ENCODE peak calls at places on chromosomes 3 and 15, in nine cellular contexts. One of them, this sample, is unnamed.

GRCh38 chr15:101248274-101248673 is 3.6 kb downstream of the CHSY1 start:
- DNase-seq in H9: no peak
- DNase-seq in GM12878: no peak
- DNase-seq in anterior cingulate cortex: no peak
- DNase-seq in tibial nerve: no peak
- DNase-seq in glutamatergic neuron: no peak
- DNase-seq in PC-9: no peak
- DNase-seq in tibial artery: no peak
- DNase-seq in GM04503: no peak
- DNase-seq in this sample: no peak

GRCh38 chr3:11548721-11549131 is 95.0 kb downstream of the VGLL4 start:
- DNase-seq in H9: no peak
- DNase-seq in GM12878: no peak
- DNase-seq in anterior cingulate cortex: no peak
- DNase-seq in tibial nerve: no peak
- DNase-seq in glutamatergic neuron: no peak
- DNase-seq in PC-9: no peak
- DNase-seq in tibial artery: no peak
- DNase-seq in GM04503: peak; percentile 36
- DNase-seq in this sample: peak; percentile 50

GRCh38 chr3:190458040-190458439 is 8.3 kb upstream of the TMEM207 start:
- DNase-seq in H9: no peak
- DNase-seq in GM12878: no peak
- DNase-seq in anterior cingulate cortex: no peak
- DNase-seq in tibial nerve: no peak
- DNase-seq in glutamatergic neuron: no peak
- DNase-seq in PC-9: no peak
- DNase-seq in tibial artery: no peak
- DNase-seq in GM04503: no peak
- DNase-seq in this sample: no peak

GRCh38 chr3:129197341-129197740 is 13.6 kb upstream of the CNBP start:
- DNase-seq in H9: no peak
- DNase-seq in GM12878: no peak
- DNase-seq in anterior cingulate cortex: no peak
- DNase-seq in tibial nerve: no peak
- DNase-seq in glutamatergic neuron: no peak
- DNase-seq in PC-9: peak; percentile 61
- DNase-seq in tibial artery: no peak
- DNase-seq in GM04503: no peak
- DNase-seq in this sample: no peak

GRCh38 chr3:169295126-169295525 is 368.4 kb downstream of the MECOM start:
- DNase-seq in H9: no peak
- DNase-seq in GM12878: no peak
- DNase-seq in anterior cingulate cortex: no peak
- DNase-seq in tibial nerve: no peak
- DNase-seq in glutamatergic neuron: no peak
- DNase-seq in PC-9: no peak
- DNase-seq in tibial artery: no peak
- DNase-seq in GM04503: no peak
- DNase-seq in this sample: no peak

GRCh38 chr3:184380210-184380626 is 364 bp downstream of the CHRD start:
- DNase-seq in H9: peak; percentile 71
- DNase-seq in GM12878: no peak
- DNase-seq in anterior cingulate cortex: peak; percentile 28
- DNase-seq in tibial nerve: no peak
- DNase-seq in glutamatergic neuron: peak; percentile 84
- DNase-seq in PC-9: no peak
- DNase-seq in tibial artery: peak; percentile 74
- DNase-seq in GM04503: no peak
- DNase-seq in this sample: peak; percentile 79

GRCh38 chr15:45128971-45129639 is 574 bp downstream of the DUOXA1 start:
- DNase-seq in H9: peak; percentile 42
- DNase-seq in GM12878: no peak
- DNase-seq in anterior cingulate cortex: no peak
- DNase-seq in tibial nerve: no peak
- DNase-seq in glutamatergic neuron: no peak
- DNase-seq in PC-9: no peak
- DNase-seq in tibial artery: no peak
- DNase-seq in GM04503: no peak
- DNase-seq in this sample: no peak

GRCh38 chr3:184305577-184305976 is 6.5 kb downstream of the PSMD2 start:
- DNase-seq in H9: no peak
- DNase-seq in GM12878: no peak
- DNase-seq in anterior cingulate cortex: no peak
- DNase-seq in tibial nerve: no peak
- DNase-seq in glutamatergic neuron: no peak
- DNase-seq in PC-9: peak; percentile 55
- DNase-seq in tibial artery: no peak
- DNase-seq in GM04503: no peak
- DNase-seq in this sample: no peak

GRCh38 chr3:143811602-143812001 is 36.7 kb downstream of the SLC9A9 start:
- DNase-seq in H9: no peak
- DNase-seq in GM12878: no peak
- DNase-seq in anterior cingulate cortex: no peak
- DNase-seq in tibial nerve: peak; percentile 56
- DNase-seq in glutamatergic neuron: no peak
- DNase-seq in PC-9: no peak
- DNase-seq in tibial artery: peak; percentile 81
- DNase-seq in GM04503: no peak
- DNase-seq in this sample: no peak

GRCh38 chr3:123256256-123256655 is 54.5 kb downstream of the SEC22A start:
- DNase-seq in H9: no peak
- DNase-seq in GM12878: no peak
- DNase-seq in anterior cingulate cortex: no peak
- DNase-seq in tibial nerve: no peak
- DNase-seq in glutamatergic neuron: no peak
- DNase-seq in PC-9: no peak
- DNase-seq in tibial artery: no peak
- DNase-seq in GM04503: no peak
- DNase-seq in this sample: no peak

GRCh38 chr15:65870889-65871533 is 1.7 kb downstream of the RAB11A start:
- DNase-seq in H9: no peak
- DNase-seq in GM12878: no peak
- DNase-seq in anterior cingulate cortex: no peak
- DNase-seq in tibial nerve: no peak
- DNase-seq in glutamatergic neuron: no peak
- DNase-seq in PC-9: peak; percentile 81
- DNase-seq in tibial artery: no peak
- DNase-seq in GM04503: no peak
- DNase-seq in this sample: no peak

GRCh38 chr3:114929971-114930732 is 216.9 kb downstream of the ZBTB20 start:
- DNase-seq in H9: no peak
- DNase-seq in GM12878: no peak
- DNase-seq in anterior cingulate cortex: no peak
- DNase-seq in tibial nerve: no peak
- DNase-seq in glutamatergic neuron: no peak
- DNase-seq in PC-9: no peak
- DNase-seq in tibial artery: no peak
- DNase-seq in GM04503: no peak
- DNase-seq in this sample: no peak

GRCh38 chr3:45688194-45688881 is 858 bp upstream of the SACM1L start:
- DNase-seq in H9: peak; percentile 74
- DNase-seq in GM12878: no peak
- DNase-seq in anterior cingulate cortex: peak; percentile 16
- DNase-seq in tibial nerve: no peak
- DNase-seq in glutamatergic neuron: peak; percentile 62
- DNase-seq in PC-9: no peak
- DNase-seq in tibial artery: peak; percentile 49
- DNase-seq in GM04503: no peak
- DNase-seq in this sample: peak; percentile 81

GRCh38 chr15:59976480-59976879 is 27.6 kb upstream of the FOXB1 start:
- DNase-seq in H9: no peak
- DNase-seq in GM12878: peak; percentile 12
- DNase-seq in anterior cingulate cortex: no peak
- DNase-seq in tibial nerve: no peak
- DNase-seq in glutamatergic neuron: no peak
- DNase-seq in PC-9: no peak
- DNase-seq in tibial artery: no peak
- DNase-seq in GM04503: no peak
- DNase-seq in this sample: no peak

GRCh38 chr3:4813855-4814254 is 165.4 kb upstream of the BHLHE40 start:
- DNase-seq in H9: no peak
- DNase-seq in GM12878: no peak
- DNase-seq in anterior cingulate cortex: no peak
- DNase-seq in tibial nerve: no peak
- DNase-seq in glutamatergic neuron: no peak
- DNase-seq in PC-9: no peak
- DNase-seq in tibial artery: no peak
- DNase-seq in GM04503: no peak
- DNase-seq in this sample: no peak

GRCh38 chr15:58748040-58748786 is 1.3 kb downstream of the ADAM10 start:
- DNase-seq in H9: no peak
- DNase-seq in GM12878: no peak
- DNase-seq in anterior cingulate cortex: no peak
- DNase-seq in tibial nerve: no peak
- DNase-seq in glutamatergic neuron: no peak
- DNase-seq in PC-9: no peak
- DNase-seq in tibial artery: no peak
- DNase-seq in GM04503: no peak
- DNase-seq in this sample: no peak

GRCh38 chr3:177419904-177420601 is 222.8 kb upstream of the TBL1XR1 start:
- DNase-seq in H9: no peak
- DNase-seq in GM12878: no peak
- DNase-seq in anterior cingulate cortex: no peak
- DNase-seq in tibial nerve: no peak
- DNase-seq in glutamatergic neuron: no peak
- DNase-seq in PC-9: no peak
- DNase-seq in tibial artery: no peak
- DNase-seq in GM04503: no peak
- DNase-seq in this sample: no peak

GRCh38 chr3:126053513-126053912 is 30.4 kb downstream of the SLC41A3 start:
- DNase-seq in H9: no peak
- DNase-seq in GM12878: no peak
- DNase-seq in anterior cingulate cortex: no peak
- DNase-seq in tibial nerve: no peak
- DNase-seq in glutamatergic neuron: no peak
- DNase-seq in PC-9: no peak
- DNase-seq in tibial artery: no peak
- DNase-seq in GM04503: no peak
- DNase-seq in this sample: no peak

GRCh38 chr3:21457084-21457483 is 293.9 kb downstream of the ZNF385D start:
- DNase-seq in H9: no peak
- DNase-seq in GM12878: no peak
- DNase-seq in anterior cingulate cortex: no peak
- DNase-seq in tibial nerve: no peak
- DNase-seq in glutamatergic neuron: no peak
- DNase-seq in PC-9: no peak
- DNase-seq in tibial artery: no peak
- DNase-seq in GM04503: no peak
- DNase-seq in this sample: no peak

GRCh38 chr3:43854916-43855315 is 164.2 kb downstream of the ABHD5 start:
- DNase-seq in H9: peak; percentile 24
- DNase-seq in GM12878: no peak
- DNase-seq in anterior cingulate cortex: no peak
- DNase-seq in tibial nerve: no peak
- DNase-seq in glutamatergic neuron: no peak
- DNase-seq in PC-9: no peak
- DNase-seq in tibial artery: no peak
- DNase-seq in GM04503: no peak
- DNase-seq in this sample: no peak

GRCh38 chr3:38376098-38376816 is 29.7 kb downstream of the XYLB start:
- DNase-seq in H9: no peak
- DNase-seq in GM12878: no peak
- DNase-seq in anterior cingulate cortex: no peak
- DNase-seq in tibial nerve: no peak
- DNase-seq in glutamatergic neuron: no peak
- DNase-seq in PC-9: no peak
- DNase-seq in tibial artery: no peak
- DNase-seq in GM04503: no peak
- DNase-seq in this sample: no peak

GRCh38 chr15:75666823-75667501 is 19.2 kb downstream of the SNX33 start:
- DNase-seq in H9: no peak
- DNase-seq in GM12878: no peak
- DNase-seq in anterior cingulate cortex: no peak
- DNase-seq in tibial nerve: no peak
- DNase-seq in glutamatergic neuron: peak; percentile 52
- DNase-seq in PC-9: peak; percentile 98
- DNase-seq in tibial artery: peak; percentile 90
- DNase-seq in GM04503: peak; percentile 99
- DNase-seq in this sample: peak; percentile 63

GRCh38 chr3:128146201-128146600 is 7.1 kb upstream of the EEFSEC start:
- DNase-seq in H9: no peak
- DNase-seq in GM12878: no peak
- DNase-seq in anterior cingulate cortex: no peak
- DNase-seq in tibial nerve: no peak
- DNase-seq in glutamatergic neuron: no peak
- DNase-seq in PC-9: no peak
- DNase-seq in tibial artery: no peak
- DNase-seq in GM04503: no peak
- DNase-seq in this sample: no peak

GRCh38 chr3:55440406-55440708 is 46.7 kb downstream of the WNT5A start:
- DNase-seq in H9: no peak
- DNase-seq in GM12878: no peak
- DNase-seq in anterior cingulate cortex: no peak
- DNase-seq in tibial nerve: no peak
- DNase-seq in glutamatergic neuron: no peak
- DNase-seq in PC-9: no peak
- DNase-seq in tibial artery: no peak
- DNase-seq in GM04503: no peak
- DNase-seq in this sample: no peak

GRCh38 chr3:186871403-186871924 is 29.0 kb downstream of the ADIPOQ start:
- DNase-seq in H9: no peak
- DNase-seq in GM12878: no peak
- DNase-seq in anterior cingulate cortex: no peak
- DNase-seq in tibial nerve: no peak
- DNase-seq in glutamatergic neuron: no peak
- DNase-seq in PC-9: no peak
- DNase-seq in tibial artery: no peak
- DNase-seq in GM04503: no peak
- DNase-seq in this sample: no peak

GRCh38 chr15:85494035-85494793 is 113.8 kb downstream of the AKAP13 start:
- DNase-seq in H9: no peak
- DNase-seq in GM12878: no peak
- DNase-seq in anterior cingulate cortex: no peak
- DNase-seq in tibial nerve: no peak
- DNase-seq in glutamatergic neuron: no peak
- DNase-seq in PC-9: peak; percentile 95
- DNase-seq in tibial artery: no peak
- DNase-seq in GM04503: peak; percentile 68
- DNase-seq in this sample: no peak

GRCh38 chr3:105780114-105780513 is 88.7 kb downstream of the CBLB start:
- DNase-seq in H9: no peak
- DNase-seq in GM12878: no peak
- DNase-seq in anterior cingulate cortex: no peak
- DNase-seq in tibial nerve: no peak
- DNase-seq in glutamatergic neuron: no peak
- DNase-seq in PC-9: no peak
- DNase-seq in tibial artery: no peak
- DNase-seq in GM04503: peak; percentile 21
- DNase-seq in this sample: no peak

GRCh38 chr3:89113887-89114840 is 6.7 kb downstream of the EPHA3 start:
- DNase-seq in H9: peak; percentile 92
- DNase-seq in GM12878: no peak
- DNase-seq in anterior cingulate cortex: peak; percentile 43
- DNase-seq in tibial nerve: peak; percentile 40
- DNase-seq in glutamatergic neuron: peak; percentile 86
- DNase-seq in PC-9: no peak
- DNase-seq in tibial artery: peak; percentile 48
- DNase-seq in GM04503: peak; percentile 22
- DNase-seq in this sample: peak; percentile 82

GRCh38 chr15:65535192-65535591 is 4.9 kb downstream of the HACD3 start:
- DNase-seq in H9: no peak
- DNase-seq in GM12878: no peak
- DNase-seq in anterior cingulate cortex: no peak
- DNase-seq in tibial nerve: no peak
- DNase-seq in glutamatergic neuron: no peak
- DNase-seq in PC-9: no peak
- DNase-seq in tibial artery: no peak
- DNase-seq in GM04503: no peak
- DNase-seq in this sample: no peak

GRCh38 chr3:76199382-76199781 is 414.0 kb upstream of the ZNF717 start:
- DNase-seq in H9: no peak
- DNase-seq in GM12878: no peak
- DNase-seq in anterior cingulate cortex: no peak
- DNase-seq in tibial nerve: no peak
- DNase-seq in glutamatergic neuron: no peak
- DNase-seq in PC-9: no peak
- DNase-seq in tibial artery: no peak
- DNase-seq in GM04503: no peak
- DNase-seq in this sample: no peak

GRCh38 chr15:101126618-101127502 is 125.0 kb downstream of the CHSY1 start:
- DNase-seq in H9: no peak
- DNase-seq in GM12878: no peak
- DNase-seq in anterior cingulate cortex: no peak
- DNase-seq in tibial nerve: no peak
- DNase-seq in glutamatergic neuron: no peak
- DNase-seq in PC-9: no peak
- DNase-seq in tibial artery: no peak
- DNase-seq in GM04503: peak; percentile 50
- DNase-seq in this sample: peak; percentile 70